ENCODE peak calls at places on chromosomes 1 and 21, in seven cellular contexts. C is upper lobe of left lung, M is stomach, F is A549, O is ovary, K is sigmoid colon, T is transverse colon. L is an unnamed sample.

GRCh38 chr1:203649551-203650011 is 22.9 kb downstream of the ATP2B4 start:
- DNase-seq in K (no peak), M (no peak), F (no peak), O (no peak), T (no peak), C (no peak), L (no peak)

GRCh38 chr1:8137406-8138244 is 111.5 kb upstream of the ERRFI1 start:
- DNase-seq in T (no peak), F (no peak), C (no peak), M (no peak), O (no peak), K (peak), L (peak)

GRCh38 chr1:99580451-99580850 is 65.5 kb upstream of the PALMD start:
- DNase-seq in K (no peak), M (no peak), F (no peak), T (no peak), O (no peak), C (no peak), L (no peak)

GRCh38 chr1:180425956-180426355 is 76.4 kb downstream of the ACBD6 start:
- DNase-seq in C (no peak), T (no peak), O (no peak), F (no peak), M (no peak), K (no peak), L (no peak)

GRCh38 chr1:96559181-96559580 is 162.4 kb upstream of the PTBP2 start:
- DNase-seq in K (no peak), C (no peak), O (no peak), T (no peak), M (no peak), F (no peak), L (no peak)

GRCh38 chr1:182444497-182444896 is 5.4 kb upstream of the RGSL1 start:
- DNase-seq in T (no peak), O (no peak), C (no peak), F (no peak), K (no peak), M (no peak), L (no peak)

GRCh38 chr1:30183006-30183405 is 540.4 kb downstream of the MATN1 start:
- DNase-seq in M (no peak), T (no peak), F (no peak), C (no peak), O (no peak), K (no peak), L (no peak)

GRCh38 chr1:235275223-235275622 is 52.8 kb downstream of the ARID4B start:
- DNase-seq in O (no peak), T (no peak), C (no peak), F (no peak), K (no peak), M (no peak), L (no peak)

GRCh38 chr1:50700226-50701020 is 259.6 kb downstream of the FAF1 start:
- DNase-seq in T (no peak), C (no peak), F (no peak), K (no peak), M (no peak), O (no peak), L (no peak)

GRCh38 chr1:167627865-167628641 is 2.0 kb upstream of the RCSD1 start:
- DNase-seq in C (no peak), M (peak), O (no peak), K (no peak), F (no peak), T (peak), L (no peak)

GRCh38 chr21:34907783-34908423 is 141.2 kb downstream of the RUNX1 start:
- DNase-seq in M (no peak), K (no peak), C (no peak), T (no peak), F (no peak), O (no peak), L (no peak)

GRCh38 chr1:89802036-89802435 is 18.8 kb upstream of the LRRC8D start:
- DNase-seq in K (no peak), T (no peak), O (no peak), M (no peak), C (no peak), F (no peak), L (no peak)

GRCh38 chr1:179831852-179832699 is 45.5 kb downstream of the TOR1AIP2 start:
- DNase-seq in T (no peak), F (no peak), C (no peak), M (no peak), O (no peak), K (no peak), L (no peak)

GRCh38 chr1:47207811-47208373 is 18.1 kb upstream of the PDZK1IP1 start:
- DNase-seq in C (no peak), T (no peak), O (no peak), F (no peak), M (no peak), K (peak), L (no peak)

GRCh38 chr1:80194221-80194620 is 1187.7 kb upstream of the ADGRL4 start:
- DNase-seq in K (no peak), C (no peak), O (no peak), T (no peak), F (no peak), M (no peak), L (no peak)

GRCh38 chr1:19074902-19075721 is 118.6 kb upstream of the IFFO2 start:
- DNase-seq in F (no peak), O (no peak), M (peak), K (no peak), C (no peak), T (peak), L (no peak)

GRCh38 chr1:245688536-245689453 is 534.0 kb downstream of the KIF26B start:
- DNase-seq in C (peak), K (no peak), M (no peak), T (no peak), O (no peak), F (no peak), L (no peak)

GRCh38 chr1:42172394-42173133 is 8.0 kb upstream of the GUCA2A start:
- DNase-seq in O (no peak), F (no peak), M (no peak), K (peak), T (peak), C (no peak), L (no peak)

GRCh38 chr1:43304287-43304615 is 3.5 kb downstream of the TIE1 start:
- DNase-seq in K (peak), O (no peak), F (no peak), T (no peak), C (no peak), M (no peak), L (no peak)

GRCh38 chr1:12608311-12608957 is 9.6 kb downstream of the DHRS3 start:
- DNase-seq in C (no peak), T (no peak), K (no peak), O (no peak), M (no peak), F (peak), L (no peak)

GRCh38 chr1:181101581-181102226 is 13.2 kb downstream of the IER5 start:
- DNase-seq in M (no peak), O (no peak), F (no peak), C (no peak), T (no peak), K (no peak), L (no peak)

GRCh38 chr21:45080639-45081414 is 6.4 kb downstream of the ADARB1 start:
- DNase-seq in C (no peak), M (no peak), F (no peak), K (peak), O (no peak), T (no peak), L (no peak)

GRCh38 chr1:196651637-196652215 is at the start of gene CFH:
- DNase-seq in K (no peak), T (no peak), M (no peak), O (no peak), F (peak), C (no peak), L (no peak)

GRCh38 chr1:114298059-114298458 is 144.4 kb upstream of the SYT6 start:
- DNase-seq in O (no peak), M (no peak), T (no peak), K (no peak), F (no peak), C (peak), L (no peak)

GRCh38 chr1:34164510-34165381 is at the start of gene CSMD2:
- DNase-seq in O (no peak), K (no peak), F (peak), M (no peak), T (no peak), C (peak), L (no peak)

GRCh38 chr1:157095551-157095950 is 4.1 kb downstream of the ETV3L start:
- DNase-seq in F (no peak), K (peak), M (no peak), C (no peak), O (no peak), T (no peak), L (no peak)

GRCh38 chr1:247385283-247385682 is 30.7 kb upstream of the NLRP3 start:
- DNase-seq in C (no peak), T (no peak), O (no peak), F (no peak), M (no peak), K (no peak), L (no peak)
- TF ChIP-seq EP300 in C (no peak), T (no peak), O (no peak), F (no peak), M (no peak), K (no peak), L (no peak)

GRCh38 chr1:49136738-49137251 is 360.1 kb upstream of the BEND5 start:
- DNase-seq in T (no peak), K (no peak), O (no peak), F (no peak), M (no peak), C (no peak), L (no peak)
- TF ChIP-seq EP300 in T (no peak), K (no peak), O (no peak), F (no peak), M (no peak), C (no peak), L (no peak)

GRCh38 chr1:202590975-202591411 is 119.3 kb downstream of the SYT2 start:
- DNase-seq in O (no peak), F (no peak), M (no peak), K (no peak), T (no peak), C (no peak), L (no peak)

GRCh38 chr1:202588644-202589189 is 121.5 kb downstream of the SYT2 start:
- DNase-seq in T (no peak), F (no peak), O (no peak), M (no peak), K (no peak), C (no peak), L (no peak)

GRCh38 chr1:202587859-202588480 is 122.3 kb downstream of the SYT2 start:
- DNase-seq in O (no peak), C (no peak), T (no peak), F (no peak), K (no peak), M (no peak), L (no peak)

GRCh38 chr1:202590119-202590518 is 120.1 kb downstream of the SYT2 start:
- DNase-seq in O (no peak), F (no peak), K (no peak), T (no peak), C (no peak), M (no peak), L (no peak)

GRCh38 chr1:202589190-202589680 is 121.0 kb downstream of the SYT2 start:
- DNase-seq in M (peak), O (peak), K (peak), T (peak), C (peak), F (peak), L (peak)
- TF ChIP-seq EP300 in M (peak), O (peak), K (peak), T (peak), C (no peak), F (peak), L (peak)

GRCh38 chr1:101198842-101199636 is 37.8 kb upstream of the S1PR1 start:
- DNase-seq in M (no peak), C (no peak), O (no peak), K (no peak), T (no peak), F (no peak), L (no peak)
- TF ChIP-seq EP300 in M (no peak), C (no peak), O (no peak), K (no peak), T (no peak), F (no peak), L (no peak)

L was measured in tibial nerve.